ENCODE peak calls at places on chromosomes 1 and 21, in ten cellular contexts. G, D, K, R, B, Z, H, L, S and P are unnamed samples. For H3K9me2, H3K79me2 and H3K4me1, the result is how much of the 10 kb centered on the place peaks cover.

GRCh38 chr21:45270306-45270821 is 17.3 kb downstream of the POFUT2 start:
- DNase-seq in G (no peak), D (no peak), K (no peak), R (no peak), B (no peak), Z (no peak), H (peak), L (no peak), S (no peak), P (peak)

GRCh38 chr1:6652986-6653385 is 28.3 kb downstream of the THAP3 start:
- DNase-seq in G (no peak), D (no peak), K (no peak), R (no peak), B (no peak), Z (no peak), H (no peak), L (no peak), S (no peak), P (no peak)

GRCh38 chr1:15523104-15523921 is 702 bp downstream of the CASP9 start:
- DNase-seq in G (no peak), D (no peak), K (peak), R (no peak), B (peak), Z (no peak), H (peak), L (peak), S (peak), P (no peak)

GRCh38 chr1:44835738-44836675 is 7.0 kb downstream of the PTCH2 start:
- DNase-seq in G (peak), D (peak), K (peak), R (peak), B (peak), Z (peak), H (peak), L (peak), S (peak), P (peak)

GRCh38 chr1:17539526-17540254 is at the start of gene ARHGEF10L:
- DNase-seq in G (peak), D (no peak), K (peak), R (peak), B (no peak), Z (no peak), H (no peak), L (no peak), S (no peak), P (no peak)

GRCh38 chr21:45910548-45911221 is 70.9 kb upstream of the COL6A1 start:
- DNase-seq in G (no peak), D (no peak), K (no peak), R (peak), B (no peak), Z (no peak), H (no peak), L (no peak), S (no peak), P (no peak)

GRCh38 chr1:25028587-25028909 is 98.5 kb upstream of the RUNX3 start:
- DNase-seq in G (no peak), D (no peak), K (no peak), R (no peak), B (no peak), Z (no peak), H (no peak), L (no peak), S (no peak), P (no peak)

GRCh38 chr1:155725142-155725541 is 36.3 kb downstream of the DAP3 start:
- DNase-seq in G (no peak), D (no peak), K (no peak), R (no peak), B (no peak), Z (no peak), H (no peak), L (no peak), S (no peak), P (no peak)

DNA sequence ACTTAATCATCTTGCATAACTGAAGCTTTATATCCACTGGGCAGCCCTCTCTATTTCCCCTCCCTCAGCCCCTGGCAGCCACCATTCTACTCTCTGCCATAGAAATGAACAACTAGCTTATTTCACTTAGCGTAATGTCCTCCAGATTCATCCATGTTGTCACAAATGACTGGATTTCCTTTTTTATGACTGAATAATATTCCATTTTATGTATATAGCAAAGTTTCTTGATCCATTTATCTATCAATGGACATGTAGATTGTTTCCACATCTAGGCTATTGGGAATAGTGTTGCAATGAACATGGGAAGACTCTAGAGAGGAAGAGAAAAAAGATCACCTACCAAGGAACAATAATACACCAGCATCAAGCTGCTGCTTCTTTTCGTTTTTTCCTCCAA is 32.1 kb upstream of the EEIG2 start:
- DNase-seq in G (no peak), D (no peak), K (no peak), R (no peak), B (no peak), Z (no peak), H (no peak), L (no peak), S (no peak), P (no peak)
- H3K9me2 ChIP-seq in G (under half), D (under half), K (under half), R (under half), B (under half), Z (under half), H (under half), L (under half), S (under half), P (under half)

GRCh38 chr21:26096972-26097371 is 73.6 kb downstream of the APP start:
- DNase-seq in G (peak), D (no peak), K (no peak), R (peak), B (no peak), Z (no peak), H (no peak), L (no peak), S (no peak), P (no peak)

GRCh38 chr21:26097475-26097874 is 73.1 kb downstream of the APP start:
- DNase-seq in G (no peak), D (no peak), K (no peak), R (no peak), B (no peak), Z (no peak), H (no peak), L (no peak), S (no peak), P (no peak)

GRCh38 chr21:26099610-26100219 is 70.9 kb downstream of the APP start:
- DNase-seq in G (no peak), D (no peak), K (peak), R (no peak), B (no peak), Z (no peak), H (no peak), L (no peak), S (no peak), P (no peak)

GRCh38 chr21:26100573-26100972 is 70.0 kb downstream of the APP start:
- DNase-seq in G (no peak), D (no peak), K (no peak), R (no peak), B (no peak), Z (no peak), H (no peak), L (no peak), S (no peak), P (no peak)

GRCh38 chr21:26098758-26099157 is 71.8 kb downstream of the APP start:
- DNase-seq in G (no peak), D (no peak), K (peak), R (no peak), B (no peak), Z (peak), H (peak), L (no peak), S (no peak), P (peak)
- H3K79me2 ChIP-seq in G (half or more), D (half or more), K (half or more), R (half or more), B (under half), Z (under half), H (half or more), L (under half), S (under half), P (half or more)

DNA sequence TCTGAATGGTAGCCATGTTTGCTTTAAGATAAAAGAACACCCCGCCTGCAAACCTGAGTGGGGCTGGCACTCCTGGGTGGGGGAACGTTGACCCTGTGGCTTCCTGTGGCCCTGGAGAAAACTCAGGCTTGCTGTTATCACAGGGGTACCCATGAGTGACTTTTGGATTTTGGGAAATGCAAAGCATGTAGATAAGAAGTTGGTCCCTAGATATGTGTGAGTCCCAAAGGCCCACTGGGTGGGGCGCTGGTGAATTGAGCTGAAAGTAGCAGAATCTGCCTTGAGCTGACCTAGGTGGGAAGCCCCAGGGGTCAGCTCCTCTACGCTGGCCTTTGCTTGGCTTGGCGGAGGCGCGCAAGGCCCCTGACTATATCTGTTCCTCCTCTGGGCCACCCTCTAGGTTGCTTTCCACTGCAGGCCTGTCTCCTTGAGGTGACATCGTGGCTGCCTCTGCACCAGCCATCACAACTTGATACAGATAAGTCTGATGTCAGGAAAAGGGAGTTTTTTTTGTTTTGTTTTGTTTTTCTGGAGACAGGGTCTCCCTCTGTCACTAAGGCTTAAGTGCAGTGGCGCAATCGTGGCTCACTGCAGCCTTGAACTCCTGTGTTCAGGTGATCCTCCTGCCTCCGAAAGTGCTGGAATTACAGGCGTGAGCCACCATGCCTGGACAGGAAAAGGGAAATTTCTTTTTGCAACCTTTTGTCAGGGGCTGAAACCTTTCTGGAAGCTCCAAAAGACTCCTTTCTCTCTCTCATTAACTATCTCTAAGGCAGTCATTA is 72.2 kb downstream of the AGPAT3 start:
- DNase-seq in G (no peak), D (no peak), K (no peak), R (no peak), B (no peak), Z (no peak), H (no peak), L (no peak), S (no peak), P (no peak)
- H3K4me1 ChIP-seq in G (under half), D (under half), K (under half), R (under half), B (under half), Z (under half), H (under half), L (under half), S (under half), P (under half)

GRCh38 chr1:63799324-63799723 is 25.5 kb downstream of the ROR1 start:
- DNase-seq in G (no peak), D (no peak), K (peak), R (no peak), B (no peak), Z (no peak), H (no peak), L (no peak), S (no peak), P (no peak)

GRCh38 chr1:63794927-63795326 is 21.1 kb downstream of the ROR1 start:
- DNase-seq in G (no peak), D (no peak), K (peak), R (no peak), B (no peak), Z (peak), H (no peak), L (no peak), S (no peak), P (peak)

GRCh38 chr1:63798284-63798683 is 24.5 kb downstream of the ROR1 start:
- DNase-seq in G (no peak), D (no peak), K (no peak), R (no peak), B (no peak), Z (no peak), H (no peak), L (no peak), S (no peak), P (no peak)

GRCh38 chr1:63795455-63795854 is 21.6 kb downstream of the ROR1 start:
- DNase-seq in G (no peak), D (no peak), K (no peak), R (no peak), B (no peak), Z (no peak), H (no peak), L (no peak), S (no peak), P (no peak)

GRCh38 chr1:63797056-63797726 is 23.4 kb downstream of the ROR1 start:
- DNase-seq in G (no peak), D (no peak), K (peak), R (no peak), B (no peak), Z (no peak), H (peak), L (no peak), S (no peak), P (no peak)
- H3K9me2 ChIP-seq in G (under half), D (under half), K (under half), R (under half), B (under half), Z (under half), H (under half), L (under half), S (under half), P (under half)

DNA sequence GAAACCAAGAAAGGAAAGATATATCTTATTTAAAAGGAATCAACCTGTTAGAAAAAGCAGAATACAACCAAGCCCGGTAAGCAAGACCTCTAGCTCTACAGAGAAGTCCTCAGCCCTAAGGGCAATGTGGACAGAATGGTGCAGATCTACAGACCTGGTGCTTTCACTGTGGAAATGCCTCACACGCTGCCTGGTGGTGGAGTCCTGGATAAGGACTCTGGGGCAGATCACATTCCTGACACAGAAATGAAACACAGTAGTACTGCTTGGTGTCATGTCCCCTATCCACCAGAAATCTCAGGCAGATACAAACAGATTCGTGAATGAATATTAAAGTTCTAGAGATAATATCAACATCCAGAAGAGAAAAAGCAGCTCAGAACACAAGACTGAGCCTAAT is 6.8 kb downstream of the CNN3 start:
- DNase-seq in G (no peak), D (no peak), K (peak), R (no peak), B (no peak), Z (no peak), H (no peak), L (no peak), S (no peak), P (no peak)
- H3K79me2 ChIP-seq in G (half or more), D (half or more), K (half or more), R (half or more), B (under half), Z (half or more), H (half or more), L (under half), S (under half), P (half or more)

DNA sequence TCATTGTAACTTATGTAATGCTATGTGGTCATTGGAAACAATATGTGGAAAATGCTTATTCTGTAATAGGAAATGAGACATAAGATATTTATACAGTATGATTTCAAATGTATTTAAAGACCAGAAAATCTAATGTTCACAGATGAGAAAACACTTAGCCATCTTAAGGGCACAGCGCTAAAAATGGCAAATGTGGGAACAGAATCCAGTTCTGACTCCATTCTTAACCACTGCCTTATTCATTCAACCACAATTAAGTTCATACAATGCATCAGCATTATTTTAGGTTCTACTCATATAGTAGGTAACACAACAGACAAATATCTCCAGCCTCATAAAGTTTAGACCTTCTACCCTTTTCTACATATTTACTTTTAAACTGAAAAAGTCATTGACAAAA is 12.4 kb downstream of the CSDE1 start:
- DNase-seq in G (no peak), D (no peak), K (peak), R (no peak), B (no peak), Z (no peak), H (no peak), L (no peak), S (no peak), P (no peak)
- H3K4me1 ChIP-seq in G (under half), D (under half), K (under half), R (under half), B (under half), Z (under half), H (under half), L (under half), S (under half), P (under half)